ENCODE peak calls at places on chromosome 4, in ten cellular contexts. F, L, S, H, U, I, C, O, J and V are unnamed samples.

GRCh38 chr4:531721-532565 is 32.9 kb downstream of the PIGG start:
- DNase-seq in L (peak), H (no peak), J (no peak), S (no peak), C (no peak), O (no peak), U (no peak), F (no peak), I (no peak), V (no peak)

GRCh38 chr4:8349664-8350225 is 80.2 kb downstream of the HTRA3 start:
- DNase-seq in I (no peak), C (no peak), S (no peak), F (no peak), H (no peak), U (no peak), O (no peak), J (peak), L (peak), V (peak)

GRCh38 chr4:10164877-10165283 is 48.3 kb upstream of the WDR1 start:
- DNase-seq in S (peak), J (peak), C (peak), H (no peak), I (peak), O (peak), L (peak), U (peak), F (peak), V (no peak)

GRCh38 chr4:156779774-156780173 is 191.8 kb downstream of the PDGFC start:
- DNase-seq in O (peak), C (no peak), U (no peak), F (no peak), L (no peak), I (no peak), S (peak), J (no peak), H (peak), V (no peak)

GRCh38 chr4:36582214-36582613 is 300.8 kb downstream of the DTHD1 start:
- DNase-seq in U (no peak), O (no peak), L (no peak), J (no peak), H (no peak), C (no peak), I (no peak), S (no peak), F (no peak), V (no peak)

GRCh38 chr4:168589154-168589553 is 92.3 kb downstream of the PALLD start:
- DNase-seq in O (peak), S (peak), L (no peak), U (peak), I (no peak), J (no peak), C (no peak), H (peak), F (peak), V (no peak)

GRCh38 chr4:16289872-16290554 is 63.7 kb upstream of the TAPT1 start:
- DNase-seq in C (peak), J (no peak), O (peak), F (no peak), S (peak), U (no peak), I (peak), L (no peak), H (peak), V (no peak)

GRCh38 chr4:168631241-168632151 is 134.6 kb downstream of the PALLD start:
- DNase-seq in O (peak), S (peak), I (peak), F (peak), C (peak), U (peak), J (peak), H (peak), L (peak), V (peak)

GRCh38 chr4:680565-680930 is 6.2 kb downstream of the MYL5 start:
- DNase-seq in C (no peak), O (no peak), F (no peak), H (no peak), I (peak), S (peak), J (peak), U (no peak), L (no peak), V (no peak)

DNA sequence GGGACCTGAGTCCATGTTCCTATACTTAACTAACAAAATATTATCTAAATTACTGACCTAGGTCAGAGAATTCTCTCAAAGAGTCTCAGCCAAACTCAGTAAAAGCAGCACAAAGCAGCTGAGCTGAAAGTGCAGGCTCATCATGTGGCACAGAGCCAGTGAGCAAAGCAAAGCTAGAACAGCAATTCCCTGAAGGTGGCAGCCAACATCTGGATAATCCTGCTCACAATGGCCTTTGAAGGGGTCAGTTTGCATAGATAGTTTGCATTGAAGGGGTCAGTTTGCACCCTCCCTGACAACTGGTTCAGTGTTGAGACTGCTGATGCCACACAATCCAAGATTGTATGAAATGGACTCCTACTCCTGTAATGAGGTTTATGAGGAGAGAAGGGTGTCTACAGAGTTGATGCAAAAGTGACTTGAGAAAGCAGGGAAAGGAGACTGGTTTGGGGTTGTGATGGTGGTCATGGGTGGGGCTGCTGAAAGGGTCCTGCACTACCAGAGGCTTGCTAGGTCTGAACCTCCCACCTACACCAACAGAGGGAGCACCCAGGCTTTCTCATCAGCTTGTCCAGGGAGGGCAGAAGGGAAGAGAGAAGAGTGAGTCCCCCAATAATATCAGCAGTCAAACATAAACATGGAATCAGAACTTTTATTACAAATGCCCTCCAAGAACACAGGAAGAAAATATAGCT is 39.7 kb downstream of the TRIM61 start:
- DNase-seq in J (peak), C (no peak), U (no peak), H (no peak), L (peak), O (no peak), I (peak), S (no peak), F (peak), V (no peak)
- TF ChIP-seq CTCF in J (peak), C (no peak), U (peak), H (no peak), L (peak), O (no peak), I (peak), S (peak), F (no peak), V (peak)

DNA sequence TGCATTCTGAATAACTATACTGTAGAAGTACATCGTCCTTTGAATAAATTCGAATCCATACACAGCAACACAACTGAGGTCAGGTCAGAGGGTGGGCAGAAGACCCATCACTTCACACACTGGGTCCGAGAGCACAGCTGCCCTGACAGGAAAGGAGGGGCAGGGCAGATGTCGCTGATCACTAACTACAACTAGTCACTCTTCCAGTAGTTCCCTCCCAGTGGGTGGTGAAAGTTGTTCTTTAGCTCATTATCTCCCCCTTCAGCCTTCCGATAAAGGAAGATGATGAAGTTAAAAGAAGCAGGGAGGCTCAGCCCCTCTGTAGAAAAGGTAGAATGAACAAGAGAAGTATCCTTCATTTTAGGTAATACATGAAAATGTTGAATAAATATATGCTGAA is 278.9 kb downstream of the INPP4B start:
- DNase-seq in J (peak), S (peak), C (no peak), O (no peak), U (no peak), L (peak), F (no peak), I (no peak), H (no peak), V (no peak)
- TF ChIP-seq CTCF in J (peak), S (no peak), C (no peak), O (no peak), U (peak), L (peak), F (no peak), I (no peak), H (no peak), V (no peak)

GRCh38 chr4:43690121-43690520 is 758.5 kb downstream of the KCTD8 start:
- DNase-seq in H (peak), U (no peak), O (no peak), S (no peak), I (no peak), J (no peak), L (no peak), C (no peak), F (no peak), V (no peak)
- TF ChIP-seq CTCF in H (no peak), U (no peak), O (no peak), S (no peak), I (no peak), J (no peak), L (no peak), C (no peak), F (no peak), V (no peak)

DNA sequence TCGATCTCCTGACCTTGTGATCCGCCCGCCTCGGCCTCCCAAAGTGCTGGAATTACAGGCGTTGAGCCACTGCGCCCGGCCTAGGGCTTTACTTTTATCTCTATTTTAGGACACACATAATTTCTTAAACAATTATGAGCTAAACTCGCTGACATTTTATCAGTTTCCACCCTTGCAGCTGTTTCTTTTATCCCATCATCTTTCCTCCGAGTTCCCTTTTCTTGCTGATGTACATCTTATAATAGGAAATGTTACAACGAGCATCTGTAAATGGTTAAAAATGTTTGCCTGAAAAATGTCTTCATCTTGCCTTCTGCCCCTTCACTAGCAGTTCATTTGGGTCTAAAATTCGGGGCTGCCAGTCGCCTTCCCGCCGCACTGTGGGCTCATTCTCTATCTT is 41.2 kb downstream of the ZFYVE28 start:
- DNase-seq in C (no peak), U (no peak), J (no peak), F (no peak), O (no peak), L (no peak), S (no peak), H (no peak), I (no peak), V (no peak)
- TF ChIP-seq CTCF in C (no peak), U (no peak), J (no peak), F (no peak), O (no peak), L (no peak), S (no peak), H (no peak), I (no peak), V (no peak)

GRCh38 chr4:140637836-140638235 is 69.1 kb upstream of the UCP1 start:
- DNase-seq in I (peak), O (no peak), F (no peak), C (peak), H (no peak), U (peak), J (peak), S (peak), L (peak), V (no peak)
- TF ChIP-seq CTCF in I (peak), O (peak), F (peak), C (peak), H (peak), U (peak), J (peak), S (peak), L (peak), V (peak)

DNA sequence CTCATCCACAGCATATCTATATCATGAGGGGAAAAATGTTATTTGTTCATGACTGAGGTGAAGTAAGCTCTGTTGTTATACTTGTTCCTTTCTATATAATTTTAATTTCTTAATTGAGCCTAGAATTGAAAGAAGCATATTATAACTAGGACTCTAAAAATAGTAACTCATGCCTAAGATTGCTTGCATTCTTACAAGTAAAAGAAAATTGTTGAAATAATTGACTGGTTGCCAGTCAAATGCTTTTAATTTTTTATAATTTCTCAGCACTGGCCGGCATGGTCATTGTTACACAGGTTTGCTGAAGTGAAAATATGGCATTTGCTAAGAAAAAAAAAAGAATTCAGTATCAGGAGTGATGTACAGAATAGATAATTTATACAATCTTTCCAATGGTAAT is 104.8 kb downstream of the GASK1B start:
- DNase-seq in O (peak), S (no peak), J (no peak), C (no peak), I (no peak), L (no peak), F (no peak), H (peak), U (no peak), V (no peak)
- TF ChIP-seq CTCF in O (no peak), S (no peak), J (no peak), C (no peak), I (no peak), L (no peak), F (no peak), H (no peak), U (no peak), V (no peak)

GRCh38 chr4:108685036-108685686 is 34.8 kb downstream of the OSTC start:
- DNase-seq in C (no peak), U (no peak), O (no peak), J (no peak), H (no peak), I (no peak), L (no peak), S (no peak), F (no peak), V (no peak)

GRCh38 chr4:108681321-108681809 is 31.0 kb downstream of the OSTC start:
- DNase-seq in L (no peak), O (no peak), I (no peak), S (no peak), C (no peak), U (no peak), J (no peak), F (no peak), H (no peak), V (no peak)

GRCh38 chr4:108683479-108683878 is 33.1 kb downstream of the OSTC start:
- DNase-seq in O (peak), L (no peak), F (no peak), U (no peak), I (peak), H (peak), C (no peak), S (peak), J (no peak), V (no peak)
- TF ChIP-seq CTCF in O (peak), L (peak), F (peak), U (no peak), I (no peak), H (peak), C (no peak), S (peak), J (peak), V (peak)